ENCODE peak calls at places on chromosomes 5 and 9, in seven cellular contexts. B is body of pancreas; T is neural crest cell; K is choroid plexus epithelial cell; E is GM13976; W is IMR-90; X is stimulated activated CD8-positive, alpha-beta memory T cell treated with anti-CD3 and anti-CD28 coated beads, Interleukin-4, amount 100 ng/mL, for 1 hour. Q is an unnamed sample.

GRCh38 chr9:27369591-27369990 is 72.6 kb upstream of the EQTN start:
- DNase-seq in B (no peak), E (no peak), W (no peak), T (no peak), X (no peak), K (no peak), Q (no peak)

GRCh38 chr5:1727571-1727970 is 72.1 kb downstream of the MRPL36 start:
- DNase-seq in B (no peak), T (no peak), X (no peak), E (no peak), W (no peak), K (no peak), Q (no peak)

GRCh38 chr5:69510694-69511093 is 18.1 kb downstream of the OCLN start:
- DNase-seq in B (no peak), K (no peak), W (no peak), E (no peak), X (no peak), T (no peak), Q (no peak)

GRCh38 chr9:131739988-131740648 is at the start of gene RAPGEF1:
- DNase-seq in B (peak), T (peak), K (no peak), W (no peak), E (peak), X (peak), Q (peak)

GRCh38 chr5:171158581-171158980 is 150.5 kb upstream of the TLX3 start:
- DNase-seq in B (no peak), K (no peak), X (no peak), T (no peak), E (no peak), W (no peak), Q (no peak)

GRCh38 chr5:93257616-93258015 is 323.4 kb downstream of the NR2F1-AS1 start:
- DNase-seq in K (no peak), W (peak), X (no peak), B (no peak), T (no peak), E (no peak), Q (peak)

GRCh38 chr9:113602126-113603119 is 138.9 kb downstream of the RGS3 start:
- DNase-seq in K (peak), T (no peak), X (no peak), W (peak), E (peak), B (peak), Q (peak)

GRCh38 chr9:99087462-99087861 is 17.5 kb upstream of the TGFBR1 start:
- DNase-seq in T (no peak), K (no peak), B (no peak), X (no peak), W (no peak), E (no peak), Q (no peak)

GRCh38 chr5:139726248-139726647 is 69.4 kb upstream of the PSD2 start:
- DNase-seq in K (no peak), X (no peak), E (no peak), B (no peak), T (no peak), W (no peak), Q (no peak)

GRCh38 chr9:112097712-112098688 is 77.1 kb downstream of the SUSD1 start:
- DNase-seq in T (peak), B (peak), X (peak), K (peak), E (peak), W (peak), Q (peak)

GRCh38 chr5:176133289-176133870 is 104.8 kb upstream of the SIMC1 start:
- DNase-seq in B (no peak), E (no peak), T (no peak), K (no peak), W (no peak), X (no peak), Q (no peak)

GRCh38 chr5:170612256-170612656 is 108.4 kb downstream of the KCNIP1 start:
- DNase-seq in K (no peak), X (no peak), E (no peak), T (no peak), B (no peak), W (no peak), Q (no peak)

GRCh38 chr9:133534346-133535284 is at the start of gene ADAMTSL2:
- DNase-seq in B (peak), W (peak), T (peak), K (peak), E (peak), X (no peak), Q (peak)

GRCh38 chr9:131807131-131807990 is 67.5 kb upstream of the RAPGEF1 start:
- DNase-seq in T (peak), E (no peak), B (no peak), K (no peak), X (no peak), W (no peak), Q (no peak)